ENCODE peak calls at places on chromosomes 6 and 20, in six cellular contexts. O, U, H, V, T and Q are unnamed samples.

GRCh38 chr6:136104556-136104955 is 145.6 kb downstream of the MTFR2 start:
- DNase-seq in O (no peak), U (no peak), H (no peak), V (no peak), T (no peak), Q (no peak)

GRCh38 chr20:54014301-54014914 is 56.0 kb downstream of the BCAS1 start:
- DNase-seq in O (no peak), U (no peak), H (no peak), V (no peak), T (no peak), Q (no peak)

GRCh38 chr6:87016772-87017171 is 78.1 kb downstream of the CGA start:
- DNase-seq in O (no peak), U (no peak), H (no peak), V (no peak), T (no peak), Q (no peak)

GRCh38 chr20:64182146-64182865 is 18.1 kb downstream of the MYT1 start:
- DNase-seq in O (no peak), U (no peak), H (no peak), V (no peak), T (no peak), Q (no peak)

GRCh38 chr6:121896771-121897170 is 461.3 kb downstream of the GJA1 start:
- DNase-seq in O (no peak), U (no peak), H (no peak), V (no peak), T (no peak), Q (no peak)

GRCh38 chr6:125393449-125393858 is 91.7 kb upstream of the HDDC2 start:
- DNase-seq in O (no peak), U (no peak), H (no peak), V (no peak), T (no peak), Q (no peak)

GRCh38 chr20:38579219-38579618 is 1.8 kb upstream of the ADIG start:
- DNase-seq in O (peak), U (no peak), H (no peak), V (no peak), T (no peak), Q (no peak)

GRCh38 chr6:13688692-13689196 is 22.9 kb downstream of the RANBP9 start:
- DNase-seq in O (no peak), U (no peak), H (no peak), V (no peak), T (no peak), Q (no peak)

GRCh38 chr6:82954937-82955577 is 110.6 kb downstream of the UBE3D start:
- DNase-seq in O (no peak), U (no peak), H (no peak), V (peak), T (no peak), Q (no peak)

GRCh38 chr20:31859998-31860380 is 10.3 kb downstream of the DUSP15 start:
- DNase-seq in O (no peak), U (no peak), H (no peak), V (no peak), T (no peak), Q (no peak)

GRCh38 chr6:32825966-32826365 is 9.2 kb upstream of the HLA-DOB start:
- DNase-seq in O (no peak), U (no peak), H (no peak), V (no peak), T (peak), Q (no peak)

GRCh38 chr20:50376179-50376887 is 133.8 kb upstream of the PTPN1 start:
- DNase-seq in O (no peak), U (no peak), H (no peak), V (no peak), T (no peak), Q (no peak)

GRCh38 chr6:42783177-42783875 is 1.5 kb downstream of the BICRAL start:
- DNase-seq in O (peak), U (peak), H (peak), V (no peak), T (peak), Q (peak)

GRCh38 chr20:62209850-62210495 is 10.1 kb downstream of the HRH3 start:
- DNase-seq in O (no peak), U (no peak), H (no peak), V (no peak), T (no peak), Q (no peak)

GRCh38 chr20:52869276-52869675 is 102.9 kb upstream of the TSHZ2 start:
- DNase-seq in O (no peak), U (no peak), H (no peak), V (no peak), T (no peak), Q (no peak)

GRCh38 chr6:160137989-160138835 is 16.6 kb downstream of the SLC22A1 start:
- DNase-seq in O (no peak), U (peak), H (peak), V (peak), T (peak), Q (peak)

GRCh38 chr6:128499079-128499705 is 21.2 kb downstream of the PTPRK start:
- DNase-seq in O (no peak), U (no peak), H (no peak), V (no peak), T (no peak), Q (no peak)

GRCh38 chr6:113634352-113635163 is 222.6 kb upstream of the MARCKS start:
- DNase-seq in O (no peak), U (no peak), H (no peak), V (no peak), T (no peak), Q (no peak)

GRCh38 chr6:13924146-13924948 is 405 bp upstream of the RNF182 start:
- DNase-seq in O (no peak), U (peak), H (peak), V (no peak), T (peak), Q (no peak)

GRCh38 chr20:40640667-40641066 is 48.4 kb downstream of the MAFB start:
- DNase-seq in O (no peak), U (no peak), H (no peak), V (no peak), T (no peak), Q (no peak)

GRCh38 chr6:54681987-54682386 is 164.6 kb upstream of the FAM83B start:
- DNase-seq in O (no peak), U (no peak), H (no peak), V (peak), T (no peak), Q (no peak)

GRCh38 chr6:13831623-13832022 is 17.3 kb upstream of the MCUR1 start:
- DNase-seq in O (peak), U (no peak), H (no peak), V (no peak), T (no peak), Q (no peak)

GRCh38 chr6:134535831-134536230 is 217.9 kb upstream of the SGK1 start:
- DNase-seq in O (no peak), U (no peak), H (no peak), V (no peak), T (no peak), Q (no peak)

GRCh38 chr6:158279615-158280014 is 32.6 kb upstream of the TULP4 start:
- DNase-seq in O (no peak), U (no peak), H (no peak), V (no peak), T (no peak), Q (no peak)

GRCh38 chr6:106510090-106510970 is 119.0 kb downstream of the RTN4IP1 start:
- DNase-seq in O (peak), U (peak), H (no peak), V (no peak), T (peak), Q (peak)

GRCh38 chr6:30452736-30453507 is 36.4 kb upstream of the HLA-E start:
- DNase-seq in O (no peak), U (no peak), H (no peak), V (no peak), T (no peak), Q (no peak)

GRCh38 chr6:152502421-152503188 is 134.6 kb downstream of the SYNE1 start:
- DNase-seq in O (no peak), U (no peak), H (no peak), V (no peak), T (no peak), Q (no peak)

GRCh38 chr6:4281341-4282293 is 146.2 kb upstream of the ECI2 start:
- DNase-seq in O (peak), U (peak), H (no peak), V (no peak), T (peak), Q (peak)

GRCh38 chr6:47009583-47009982 is 32.5 kb downstream of the ADGRF1 start:
- DNase-seq in O (no peak), U (no peak), H (no peak), V (no peak), T (no peak), Q (no peak)